ENCODE peak calls at places on chromosomes 7 and 10, in eight cellular contexts. B is body of pancreas, R is stomach, X is H1, S is HCT116, Z is suprapubic skin, I is GM12878, W is sigmoid colon. M is an unnamed sample. For H3K27me3, the result is how much of the 10 kb centered on the place peaks cover.

GRCh38 chr10:74956555-74957111 is 130.2 kb downstream of the KAT6B start:
- DNase-seq in R (no peak), B (no peak), W (no peak), Z (no peak), I (no peak), X (no peak), S (no peak), M (no peak)

GRCh38 chr10:103044942-103045489 is 126.9 kb downstream of the CNNM2 start:
- DNase-seq in X (no peak), Z (no peak), R (no peak), S (no peak), B (no peak), I (no peak), W (no peak), M (no peak)

GRCh38 chr7:8455426-8455825 is 22.0 kb downstream of the NXPH1 start:
- DNase-seq in I (no peak), X (no peak), B (no peak), R (no peak), Z (no peak), W (no peak), S (no peak), M (no peak)

GRCh38 chr10:122637371-122637770 is 62.3 kb downstream of the C10orf120 start:
- DNase-seq in Z (no peak), R (no peak), I (no peak), W (peak), X (no peak), S (no peak), B (peak), M (no peak)

GRCh38 chr7:41003031-41003925 is 699.6 kb downstream of the INHBA start:
- DNase-seq in B (no peak), R (peak), I (peak), X (peak), Z (no peak), S (peak), W (no peak), M (no peak)

GRCh38 chr10:5618829-5619228 is 47.6 kb downstream of the ASB13 start:
- DNase-seq in X (no peak), W (peak), Z (no peak), S (no peak), R (no peak), I (no peak), B (no peak), M (peak)

GRCh38 chr7:37984775-37985390 is 64.4 kb downstream of the EPDR1 start:
- DNase-seq in R (no peak), Z (no peak), S (no peak), W (no peak), X (no peak), I (no peak), B (no peak), M (no peak)

GRCh38 chr7:157515342-157516041 is 178.7 kb downstream of the DNAJB6 start:
- DNase-seq in I (no peak), R (peak), B (no peak), Z (no peak), W (peak), S (no peak), X (no peak), M (no peak)

GRCh38 chr7:157545681-157546060 is 208.9 kb downstream of the DNAJB6 start:
- DNase-seq in W (peak), R (no peak), I (no peak), S (no peak), Z (peak), B (no peak), X (no peak), M (no peak)

GRCh38 chr10:18298256-18298655 is 158.0 kb downstream of the CACNB2 start:
- DNase-seq in W (no peak), B (no peak), S (no peak), Z (no peak), R (no peak), I (no peak), X (no peak), M (no peak)

GRCh38 chr10:18308600-18308999 is 168.4 kb downstream of the CACNB2 start:
- DNase-seq in R (no peak), S (no peak), I (no peak), B (no peak), X (no peak), W (no peak), Z (no peak), M (no peak)

GRCh38 chr10:18303851-18304800 is 163.9 kb downstream of the CACNB2 start:
- DNase-seq in R (no peak), X (no peak), I (no peak), W (no peak), S (no peak), Z (no peak), B (peak), M (no peak)
- TF ChIP-seq POLR2A in R (no peak), X (no peak), I (no peak), W (no peak), S (no peak), Z (no peak), B (no peak), M (no peak)

GRCh38 chr7:97013025-97013424 is 7.7 kb downstream of the DLX6 start:
- DNase-seq in Z (no peak), S (no peak), B (no peak), X (no peak), I (no peak), W (no peak), R (no peak), M (no peak)

GRCh38 chr7:97011536-97012292 is 6.4 kb downstream of the DLX6 start:
- DNase-seq in I (no peak), S (no peak), X (no peak), B (no peak), Z (no peak), W (no peak), R (no peak), M (no peak)

GRCh38 chr7:97009753-97010732 is 4.7 kb downstream of the DLX6 start:
- DNase-seq in B (no peak), Z (no peak), W (no peak), X (no peak), S (no peak), I (no peak), R (no peak), M (no peak)

GRCh38 chr7:97012293-97013005 is 7.1 kb downstream of the DLX6 start:
- DNase-seq in X (no peak), R (no peak), S (no peak), W (no peak), Z (no peak), B (no peak), I (no peak), M (no peak)

DNA sequence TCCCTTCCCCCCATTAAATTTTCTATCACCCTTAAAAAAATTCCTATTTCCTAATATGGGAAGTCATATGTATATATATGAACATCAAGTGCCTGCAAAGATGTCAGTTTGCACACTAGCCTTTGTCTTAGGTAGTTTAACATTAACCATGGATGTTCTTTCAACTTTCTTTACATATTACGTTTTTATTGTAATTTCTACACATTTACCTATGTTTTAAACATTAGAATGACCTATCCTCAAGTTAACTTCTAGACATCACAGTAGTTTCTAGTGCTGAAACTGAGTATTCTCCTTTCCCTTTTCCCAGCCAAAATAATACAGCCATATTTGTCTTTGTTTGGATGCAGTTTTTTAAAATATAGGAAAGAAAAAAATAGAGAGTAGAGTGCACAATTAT is 5.8 kb downstream of the DLX6 start:
- DNase-seq in B (no peak), R (no peak), W (no peak), I (no peak), S (no peak), Z (no peak), X (no peak), M (no peak)
- H3K27me3 ChIP-seq in B (under half), R (half or more), W (half or more), I (under half), S (half or more), Z (half or more), X (half or more), M (under half)

GRCh38 chr10:100529473-100530298 is at the start of gene NDUFB8:
- DNase-seq in X (peak), S (peak), R (peak), Z (peak), W (peak), I (peak), B (peak), M (peak)
- TF ChIP-seq POLR2A in X (peak), S (peak), R (no peak), Z (peak), W (peak), I (peak), B (peak), M (no peak)

GRCh38 chr7:101163281-101164070 is 1.9 kb downstream of the VGF start:
- DNase-seq in R (no peak), I (no peak), W (no peak), X (no peak), Z (no peak), S (peak), B (peak), M (no peak)

GRCh38 chr7:101165958-101166602 is 711 bp upstream of the VGF start:
- DNase-seq in R (no peak), S (no peak), I (no peak), W (no peak), X (no peak), B (no peak), Z (no peak), M (no peak)

GRCh38 chr7:101162551-101163280 is 2.7 kb downstream of the VGF start:
- DNase-seq in X (no peak), W (no peak), Z (no peak), S (no peak), I (no peak), R (no peak), B (peak), M (no peak)

GRCh38 chr7:101165075-101165957 is at the start of gene VGF:
- DNase-seq in I (no peak), Z (peak), X (peak), W (peak), S (peak), B (peak), R (peak), M (peak)

GRCh38 chr7:101164071-101164840 is 1.1 kb downstream of the VGF start:
- DNase-seq in R (peak), Z (no peak), B (peak), X (no peak), S (no peak), W (no peak), I (no peak), M (no peak)
- H3K27me3 ChIP-seq in R (half or more), Z (half or more), B (under half), X (half or more), S (under half), W (half or more), I (under half), M (half or more)

GRCh38 chr7:123285076-123285700 is 85.4 kb upstream of the SLC13A1 start:
- DNase-seq in R (no peak), B (no peak), X (peak), S (no peak), I (no peak), W (no peak), Z (no peak), M (no peak)

GRCh38 chr7:123283373-123283772 is 83.6 kb upstream of the SLC13A1 start:
- DNase-seq in B (no peak), W (no peak), I (no peak), Z (no peak), X (no peak), R (no peak), S (no peak), M (no peak)

GRCh38 chr7:123292227-123292626 is 92.5 kb upstream of the SLC13A1 start:
- DNase-seq in I (no peak), B (no peak), W (no peak), X (no peak), Z (no peak), S (no peak), R (no peak), M (no peak)

GRCh38 chr7:123293710-123294109 is 93.9 kb upstream of the SLC13A1 start:
- DNase-seq in X (no peak), Z (no peak), B (no peak), S (no peak), R (no peak), W (no peak), I (no peak), M (no peak)

GRCh38 chr7:123289200-123289599 is 89.4 kb upstream of the SLC13A1 start:
- DNase-seq in S (no peak), Z (no peak), X (no peak), I (no peak), W (no peak), R (no peak), B (no peak), M (no peak)
- TF ChIP-seq POLR2A in S (no peak), Z (no peak), X (no peak), I (no peak), W (no peak), R (no peak), B (no peak), M (no peak)

GRCh38 chr7:104861729-104862128 is 152.3 kb upstream of the KMT2E start:
- DNase-seq in W (no peak), X (no peak), B (no peak), R (no peak), Z (no peak), S (no peak), I (no peak), M (no peak)
- H3K27me3 ChIP-seq in W (under half), X (under half), B (under half), R (under half), Z (under half), S (half or more), I (under half), M (under half)